ENCODE peak calls at places on chromosomes 5 and 9, in eight cellular contexts. V is uterus, N is adrenal gland, U is stomach, G is Peyer's patch, M is body of pancreas, S is IMR-90, C is upper lobe of left lung. W is an unnamed sample. For H3K9me3 and H3K4me1, the result is how much of the 10 kb centered on the place peaks cover.

GRCh38 chr9:130995399-130995941 is 13.5 kb upstream of the LAMC3 start:
- DNase-seq in S (peak), N (no peak), V (no peak), M (no peak), C (no peak), U (no peak), G (no peak), W (no peak)

GRCh38 chr5:96687812-96688453 is 25.8 kb downstream of the CAST start:
- DNase-seq in V (no peak), S (peak), N (no peak), C (no peak), U (no peak), M (no peak), G (no peak), W (no peak)

GRCh38 chr5:55926476-55926875 is 68.3 kb downstream of the IL6ST start:
- DNase-seq in M (no peak), C (no peak), G (no peak), S (no peak), U (no peak), N (no peak), V (no peak), W (no peak)

GRCh38 chr9:89234636-89235035 is 56.0 kb upstream of the SHC3 start:
- DNase-seq in G (no peak), U (no peak), M (peak), S (peak), N (peak), V (no peak), C (peak), W (no peak)

GRCh38 chr9:19511694-19512093 is 102.9 kb downstream of the ACER2 start:
- DNase-seq in N (no peak), G (no peak), C (no peak), M (no peak), S (no peak), U (no peak), V (no peak), W (no peak)

GRCh38 chr9:134796882-134797281 is 83.7 kb upstream of the FCN2 start:
- DNase-seq in V (no peak), S (no peak), M (no peak), G (no peak), U (no peak), N (no peak), C (peak), W (no peak)

GRCh38 chr5:83342475-83342874 is 129.1 kb upstream of the VCAN start:
- DNase-seq in S (no peak), N (no peak), U (no peak), V (no peak), G (no peak), M (no peak), C (no peak), W (no peak)

GRCh38 chr5:12911156-12911555 is 1006.9 kb upstream of the CTNND2 start:
- DNase-seq in M (no peak), G (no peak), N (no peak), S (no peak), C (no peak), V (no peak), U (no peak), W (no peak)

GRCh38 chr9:82302968-82303655 is 314.5 kb downstream of the SPATA31D1 start:
- DNase-seq in G (no peak), V (no peak), C (peak), M (no peak), N (no peak), U (no peak), S (no peak), W (no peak)

GRCh38 chr9:72844440-72844768 is 108.4 kb downstream of the ALDH1A1 start:
- DNase-seq in V (no peak), C (no peak), N (no peak), S (no peak), U (no peak), G (no peak), M (no peak), W (no peak)

GRCh38 chr5:42824347-42824976 is 12.8 kb upstream of the SELENOP start:
- DNase-seq in S (no peak), U (no peak), G (no peak), N (no peak), M (no peak), V (no peak), C (no peak), W (no peak)
- TF ChIP-seq POLR2A in S (no peak), U (no peak), G (no peak), N (no peak), M (no peak), V (no peak), C (no peak), W (no peak)

GRCh38 chr9:96813607-96814006 is 35.7 kb upstream of the ZNF510 start:
- DNase-seq in S (no peak), M (no peak), G (no peak), N (no peak), V (no peak), C (no peak), U (no peak), W (no peak)
- H3K9me3 ChIP-seq in S (under half), M (half or more), G (half or more), N (half or more), V (under half), C (half or more), U (half or more), W (under half)

DNA sequence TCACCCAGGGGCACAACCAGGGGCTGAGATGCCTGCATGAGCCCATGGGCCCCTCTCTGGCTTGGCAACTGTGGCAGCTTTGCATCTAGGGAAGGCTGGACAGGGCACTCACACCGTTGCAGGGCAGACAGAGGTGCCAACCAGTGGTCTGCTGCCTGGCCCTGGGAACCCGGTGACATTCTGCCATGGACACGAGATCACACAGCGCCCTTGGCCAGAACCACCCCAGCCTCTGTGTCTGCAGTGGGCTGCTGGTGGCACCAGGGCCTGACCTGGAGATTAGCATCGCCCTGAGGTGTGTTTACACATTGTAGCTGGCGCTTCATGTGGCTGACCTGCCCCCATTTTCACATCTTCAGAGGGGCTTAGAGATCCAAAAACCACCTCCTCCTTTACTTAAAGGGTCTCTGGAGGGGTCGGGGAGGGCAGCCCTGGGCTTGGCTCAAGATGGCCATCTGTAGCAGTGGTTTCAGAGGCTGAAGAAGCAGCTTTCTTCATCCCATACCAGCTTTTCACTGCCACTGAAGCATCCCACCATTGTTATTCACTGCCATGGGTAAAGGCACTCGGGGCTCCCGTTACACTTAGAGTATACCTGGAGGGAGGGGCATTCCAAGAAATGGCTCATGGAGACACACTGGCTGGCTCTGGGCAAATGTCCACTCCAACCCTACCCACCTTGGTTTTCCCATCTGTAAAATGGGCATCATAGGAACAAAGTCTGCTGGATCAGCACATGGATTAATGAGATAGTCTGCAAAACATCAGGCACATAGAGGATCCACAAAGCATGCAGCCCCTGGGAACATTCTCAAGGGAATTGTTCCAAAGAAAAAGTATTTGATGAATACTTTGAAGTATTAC is 11.4 kb downstream of the DCANP1 start:
- DNase-seq in M (no peak), S (no peak), G (peak), C (no peak), N (no peak), U (no peak), V (no peak), W (no peak)
- H3K4me1 ChIP-seq in M (under half), S (under half), G (under half), C (under half), N (under half), U (under half), V (under half), W (under half)

DNA sequence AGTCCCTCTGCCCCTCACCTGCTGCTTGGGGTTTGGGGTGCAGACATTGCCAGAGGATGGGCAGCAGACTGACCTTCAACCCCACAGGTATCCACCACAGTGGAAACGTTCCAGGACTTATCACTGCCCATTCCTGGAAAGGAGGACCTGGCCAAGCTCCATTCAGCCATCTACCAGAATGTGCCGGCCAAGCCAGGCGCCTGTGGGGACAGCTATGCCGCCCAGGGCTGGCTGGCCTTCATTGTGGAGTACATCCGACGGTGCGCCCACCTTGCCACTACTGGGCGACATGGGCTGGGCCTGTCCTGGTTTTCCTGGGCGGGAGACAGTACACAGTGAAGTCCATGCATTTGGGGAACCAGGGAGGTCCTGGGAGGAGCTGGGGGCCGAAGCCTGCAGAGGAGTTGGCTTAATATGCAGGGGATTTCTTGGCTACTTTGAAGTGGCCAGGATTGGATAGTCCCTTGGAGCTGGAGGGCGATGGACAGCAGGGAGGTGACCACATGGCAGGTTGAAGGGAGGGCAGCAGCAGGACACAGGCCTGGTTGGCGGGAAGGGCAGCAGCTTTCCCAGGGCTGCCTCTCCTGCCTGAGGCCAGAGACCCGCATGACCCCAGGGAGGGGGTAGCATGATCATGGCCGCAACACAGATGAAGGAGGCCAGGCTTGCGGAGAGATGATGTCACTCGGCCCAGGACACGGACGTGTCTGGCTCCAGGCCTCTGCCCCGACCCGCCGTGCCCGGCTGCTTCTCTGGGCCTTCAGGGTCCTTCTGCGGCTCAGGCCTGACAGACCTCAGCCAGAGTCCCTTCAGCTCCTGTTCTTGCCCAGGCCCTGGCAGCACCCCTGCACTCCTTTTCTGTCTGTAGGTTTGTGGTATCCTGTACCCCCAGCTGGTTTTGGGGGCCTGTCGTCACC is 34.6 kb downstream of the USP20 start:
- DNase-seq in M (no peak), V (no peak), S (no peak), U (no peak), N (no peak), G (no peak), C (peak), W (no peak)
- TF ChIP-seq POLR2A in M (no peak), V (no peak), S (no peak), U (no peak), N (no peak), G (no peak), C (no peak), W (no peak)

GRCh38 chr5:65775476-65775875 is 53.5 kb downstream of the NLN start:
- DNase-seq in N (no peak), M (no peak), U (no peak), C (no peak), V (no peak), G (no peak), S (no peak), W (no peak)
- H3K9me3 ChIP-seq in N (under half), M (under half), U (under half), C (under half), V (under half), G (under half), S (under half), W (under half)

DNA sequence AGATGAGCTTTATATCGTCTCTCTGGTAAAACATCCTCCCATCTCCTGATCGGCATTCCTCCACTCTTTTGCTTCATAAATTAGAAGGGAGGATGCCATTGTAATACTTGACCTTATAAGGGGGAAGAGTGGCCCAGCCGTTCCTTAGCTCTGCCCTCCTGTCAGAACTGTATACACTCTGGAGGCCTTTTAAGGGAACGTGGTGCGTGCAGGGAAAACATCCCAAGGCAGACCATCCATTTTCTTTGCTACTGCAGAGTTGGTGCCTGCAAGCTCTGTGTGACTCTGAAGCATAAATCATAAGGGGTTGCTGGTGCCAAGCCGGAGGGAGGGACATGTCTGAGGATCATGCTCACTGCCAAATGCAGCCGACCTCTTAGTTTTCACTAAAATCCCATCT is 90.4 kb downstream of the PGM5 start:
- DNase-seq in N (peak), C (no peak), V (peak), G (no peak), S (peak), U (no peak), M (no peak), W (no peak)
- H3K4me1 ChIP-seq in N (under half), C (under half), V (under half), G (under half), S (under half), U (under half), M (under half), W (under half)

GRCh38 chr9:84570482-84571154 is 98.9 kb upstream of the NTRK2 start:
- DNase-seq in U (no peak), N (no peak), G (no peak), C (no peak), M (no peak), V (no peak), S (no peak), W (no peak)

GRCh38 chr9:84563691-84564090 is 105.8 kb upstream of the NTRK2 start:
- DNase-seq in V (no peak), M (no peak), C (no peak), G (no peak), S (no peak), N (no peak), U (no peak), W (no peak)

GRCh38 chr9:84573098-84573497 is 96.4 kb upstream of the NTRK2 start:
- DNase-seq in C (no peak), N (no peak), S (no peak), M (no peak), V (no peak), G (no peak), U (no peak), W (no peak)

GRCh38 chr9:84567776-84568175 is 101.8 kb upstream of the NTRK2 start:
- DNase-seq in M (no peak), N (no peak), V (no peak), G (no peak), U (no peak), C (no peak), S (no peak), W (no peak)
- TF ChIP-seq POLR2A in M (no peak), N (no peak), V (no peak), G (no peak), U (no peak), C (no peak), S (no peak), W (no peak)

GRCh38 chr5:180847053-180847452 is 14.0 kb downstream of the ZFP62 start:
- DNase-seq in G (no peak), M (no peak), U (no peak), N (no peak), V (no peak), S (no peak), C (no peak), W (no peak)
- H3K9me3 ChIP-seq in G (under half), M (under half), U (under half), N (under half), V (under half), S (half or more), C (under half), W (under half)